ENCODE peak calls at places on chromosomes 3 and 15, in seven cellular contexts. One of them, this sample, is unnamed.

GRCh38 chr3:197520311-197521276 is 35.2 kb downstream of the BDH1 start:
- DNase-seq in posterior vena cava: peak; percentile 58
- DNase-seq in activated naive CD8-positive, alpha-beta T cell treated with anti-CD3 and anti-CD28 coated beads, Interleukin-2, amount 50 U/mL, for 24 hours: no peak
- DNase-seq in G401: peak; percentile 66
- DNase-seq in left cardiac atrium: no peak
- DNase-seq in KBM-7: no peak
- DNase-seq in ELR: peak; percentile 44
- DNase-seq in this sample: peak; percentile 30

GRCh38 chr3:194265505-194265892 is 85.6 kb downstream of the CPN2 start:
- DNase-seq in posterior vena cava: peak; percentile 97
- DNase-seq in activated naive CD8-positive, alpha-beta T cell treated with anti-CD3 and anti-CD28 coated beads, Interleukin-2, amount 50 U/mL, for 24 hours: no peak
- DNase-seq in G401: peak; percentile 3
- DNase-seq in left cardiac atrium: peak; percentile 94
- DNase-seq in KBM-7: no peak
- DNase-seq in ELR: peak; percentile 60
- DNase-seq in this sample: peak; percentile 73

GRCh38 chr3:128950223-128950938 is 43.5 kb downstream of the CFAP92 start:
- DNase-seq in posterior vena cava: no peak
- DNase-seq in activated naive CD8-positive, alpha-beta T cell treated with anti-CD3 and anti-CD28 coated beads, Interleukin-2, amount 50 U/mL, for 24 hours: peak; percentile 12
- DNase-seq in G401: peak; percentile 44
- DNase-seq in left cardiac atrium: no peak
- DNase-seq in KBM-7: no peak
- DNase-seq in ELR: peak; percentile 60
- DNase-seq in this sample: peak; percentile 40

GRCh38 chr3:194161181-194162045 is 25.5 kb downstream of the HES1 start:
- DNase-seq in posterior vena cava: no peak
- DNase-seq in activated naive CD8-positive, alpha-beta T cell treated with anti-CD3 and anti-CD28 coated beads, Interleukin-2, amount 50 U/mL, for 24 hours: no peak
- DNase-seq in G401: no peak
- DNase-seq in left cardiac atrium: no peak
- DNase-seq in KBM-7: no peak
- DNase-seq in ELR: no peak
- DNase-seq in this sample: no peak

GRCh38 chr15:81106560-81106959 is 27.5 kb upstream of the CFAP161 start:
- DNase-seq in posterior vena cava: no peak
- DNase-seq in activated naive CD8-positive, alpha-beta T cell treated with anti-CD3 and anti-CD28 coated beads, Interleukin-2, amount 50 U/mL, for 24 hours: peak; percentile 40
- DNase-seq in G401: peak; percentile 85
- DNase-seq in left cardiac atrium: peak; percentile 37
- DNase-seq in KBM-7: peak; percentile 86
- DNase-seq in ELR: peak; percentile 81
- DNase-seq in this sample: peak; percentile 85

GRCh38 chr3:84555629-84556028 is 403.2 kb upstream of the CADM2 start:
- DNase-seq in posterior vena cava: no peak
- DNase-seq in activated naive CD8-positive, alpha-beta T cell treated with anti-CD3 and anti-CD28 coated beads, Interleukin-2, amount 50 U/mL, for 24 hours: no peak
- DNase-seq in G401: no peak
- DNase-seq in left cardiac atrium: no peak
- DNase-seq in KBM-7: no peak
- DNase-seq in ELR: no peak
- DNase-seq in this sample: no peak

GRCh38 chr3:178588593-178588992 is 52.4 kb downstream of the KCNMB2 start:
- DNase-seq in posterior vena cava: no peak
- DNase-seq in activated naive CD8-positive, alpha-beta T cell treated with anti-CD3 and anti-CD28 coated beads, Interleukin-2, amount 50 U/mL, for 24 hours: no peak
- DNase-seq in G401: no peak
- DNase-seq in left cardiac atrium: no peak
- DNase-seq in KBM-7: no peak
- DNase-seq in ELR: no peak
- DNase-seq in this sample: no peak

GRCh38 chr15:90211009-90211408 is 9.9 kb downstream of the SEMA4B start:
- DNase-seq in posterior vena cava: no peak
- DNase-seq in activated naive CD8-positive, alpha-beta T cell treated with anti-CD3 and anti-CD28 coated beads, Interleukin-2, amount 50 U/mL, for 24 hours: no peak
- DNase-seq in G401: no peak
- DNase-seq in left cardiac atrium: no peak
- DNase-seq in KBM-7: no peak
- DNase-seq in ELR: no peak
- DNase-seq in this sample: no peak

GRCh38 chr3:127671523-127672428 is 976 bp upstream of the ABTB1 start:
- DNase-seq in posterior vena cava: peak; percentile 84
- DNase-seq in activated naive CD8-positive, alpha-beta T cell treated with anti-CD3 and anti-CD28 coated beads, Interleukin-2, amount 50 U/mL, for 24 hours: peak; percentile 47
- DNase-seq in G401: no peak
- DNase-seq in left cardiac atrium: no peak
- DNase-seq in KBM-7: peak; percentile 21
- DNase-seq in ELR: peak; percentile 21
- DNase-seq in this sample: peak; percentile 10

GRCh38 chr3:67461667-67462142 is 192.7 kb downstream of the SUCLG2 start:
- DNase-seq in posterior vena cava: no peak
- DNase-seq in activated naive CD8-positive, alpha-beta T cell treated with anti-CD3 and anti-CD28 coated beads, Interleukin-2, amount 50 U/mL, for 24 hours: no peak
- DNase-seq in G401: no peak
- DNase-seq in left cardiac atrium: no peak
- DNase-seq in KBM-7: no peak
- DNase-seq in ELR: peak; percentile 79
- DNase-seq in this sample: peak; percentile 75

GRCh38 chr15:55279746-55280351 is 9.8 kb downstream of the RAB27A start:
- DNase-seq in posterior vena cava: no peak
- DNase-seq in activated naive CD8-positive, alpha-beta T cell treated with anti-CD3 and anti-CD28 coated beads, Interleukin-2, amount 50 U/mL, for 24 hours: peak; percentile 58
- DNase-seq in G401: no peak
- DNase-seq in left cardiac atrium: no peak
- DNase-seq in KBM-7: no peak
- DNase-seq in ELR: peak; percentile 94
- DNase-seq in this sample: peak; percentile 85

GRCh38 chr15:40847225-40847961 is 3.5 kb downstream of the SPINT1 start:
- DNase-seq in posterior vena cava: peak; percentile 83
- DNase-seq in activated naive CD8-positive, alpha-beta T cell treated with anti-CD3 and anti-CD28 coated beads, Interleukin-2, amount 50 U/mL, for 24 hours: no peak
- DNase-seq in G401: peak; percentile 36
- DNase-seq in left cardiac atrium: peak; percentile 56
- DNase-seq in KBM-7: peak; percentile 97
- DNase-seq in ELR: peak; percentile 48
- DNase-seq in this sample: peak; percentile 58

GRCh38 chr3:133330043-133330442 is 69.8 kb upstream of the BFSP2 start:
- DNase-seq in posterior vena cava: no peak
- DNase-seq in activated naive CD8-positive, alpha-beta T cell treated with anti-CD3 and anti-CD28 coated beads, Interleukin-2, amount 50 U/mL, for 24 hours: no peak
- DNase-seq in G401: no peak
- DNase-seq in left cardiac atrium: no peak
- DNase-seq in KBM-7: no peak
- DNase-seq in ELR: peak; percentile 4
- DNase-seq in this sample: no peak